ENCODE peak calls at places on chromosomes 13 and 19, in seven cellular contexts. One of them, this sample, is unnamed.
A peak's percentile ranks its signal among the peaks of the same experiment; 100 is the strongest.

GRCh38 chr19:1608414-1609391 is 3.4 kb upstream of the UQCR11 start:
- DNase-seq in mesendoderm: no peak
- DNase-seq in IMR-90: no peak
- DNase-seq in H1: no peak
- DNase-seq in mesenchymal stem cell: no peak
- DNase-seq in neuronal stem cell: no peak
- DNase-seq in trophoblast cell: peak; percentile 89
- DNase-seq in this sample: no peak

GRCh38 chr19:12833747-12834417 is 497 bp downstream of the RTBDN start:
- DNase-seq in mesendoderm: peak; percentile 62
- DNase-seq in IMR-90: no peak
- DNase-seq in H1: peak; percentile 79
- DNase-seq in mesenchymal stem cell: no peak
- DNase-seq in neuronal stem cell: no peak
- DNase-seq in trophoblast cell: no peak
- DNase-seq in this sample: peak; percentile 70

GRCh38 chr19:7722231-7722651 is 9.7 kb downstream of the CLEC4G start:
- DNase-seq in mesendoderm: no peak
- DNase-seq in IMR-90: no peak
- DNase-seq in H1: no peak
- DNase-seq in mesenchymal stem cell: no peak
- DNase-seq in neuronal stem cell: no peak
- DNase-seq in trophoblast cell: no peak
- DNase-seq in this sample: no peak

GRCh38 chr13:66556306-66556705 is 673.8 kb downstream of the PCDH9 start:
- DNase-seq in mesendoderm: no peak
- DNase-seq in IMR-90: peak; percentile 16
- DNase-seq in H1: no peak
- DNase-seq in mesenchymal stem cell: peak; percentile 42
- DNase-seq in neuronal stem cell: no peak
- DNase-seq in trophoblast cell: no peak
- DNase-seq in this sample: no peak

GRCh38 chr19:1243768-1244692 is 2.5 kb downstream of the ATP5F1D start:
- DNase-seq in mesendoderm: peak; percentile 82
- DNase-seq in IMR-90: peak; percentile 77
- DNase-seq in H1: peak; percentile 94
- DNase-seq in mesenchymal stem cell: peak; percentile 83
- DNase-seq in neuronal stem cell: no peak
- DNase-seq in trophoblast cell: peak; percentile 84
- DNase-seq in this sample: peak; percentile 90

GRCh38 chr19:9052894-9053293 is 34.0 kb upstream of the OR1M1 start:
- DNase-seq in mesendoderm: no peak
- DNase-seq in IMR-90: no peak
- DNase-seq in H1: no peak
- DNase-seq in mesenchymal stem cell: no peak
- DNase-seq in neuronal stem cell: no peak
- DNase-seq in trophoblast cell: no peak
- DNase-seq in this sample: no peak

GRCh38 chr13:113023217-113023597 is 54.2 kb downstream of the MCF2L start:
- DNase-seq in mesendoderm: peak; percentile 88
- DNase-seq in IMR-90: no peak
- DNase-seq in H1: no peak
- DNase-seq in mesenchymal stem cell: peak; percentile 5
- DNase-seq in neuronal stem cell: no peak
- DNase-seq in trophoblast cell: no peak
- DNase-seq in this sample: no peak

GRCh38 chr19:55099557-55100506 is 17.6 kb downstream of the PPP1R12C start:
- DNase-seq in mesendoderm: peak; percentile 66
- DNase-seq in IMR-90: no peak
- DNase-seq in H1: peak; percentile 67
- DNase-seq in mesenchymal stem cell: no peak
- DNase-seq in neuronal stem cell: no peak
- DNase-seq in trophoblast cell: no peak
- DNase-seq in this sample: peak; percentile 67

GRCh38 chr13:35718084-35718483 is 241.6 kb upstream of the MAB21L1 start:
- DNase-seq in mesendoderm: peak; percentile 27
- DNase-seq in IMR-90: no peak
- DNase-seq in H1: no peak
- DNase-seq in mesenchymal stem cell: no peak
- DNase-seq in neuronal stem cell: no peak
- DNase-seq in trophoblast cell: no peak
- DNase-seq in this sample: no peak

GRCh38 chr19:14112051-14112808 is 5.3 kb downstream of the PRKACA start:
- DNase-seq in mesendoderm: no peak
- DNase-seq in IMR-90: no peak
- DNase-seq in H1: no peak
- DNase-seq in mesenchymal stem cell: no peak
- DNase-seq in neuronal stem cell: no peak
- DNase-seq in trophoblast cell: no peak
- DNase-seq in this sample: no peak

GRCh38 chr13:66780814-66781213 is 449.3 kb downstream of the PCDH9 start:
- DNase-seq in mesendoderm: no peak
- DNase-seq in IMR-90: peak; percentile 20
- DNase-seq in H1: no peak
- DNase-seq in mesenchymal stem cell: no peak
- DNase-seq in neuronal stem cell: no peak
- DNase-seq in trophoblast cell: no peak
- DNase-seq in this sample: no peak

GRCh38 chr13:37984357-37984756 is 114.8 kb upstream of the TRPC4 start:
- DNase-seq in mesendoderm: peak; percentile 67
- DNase-seq in IMR-90: no peak
- DNase-seq in H1: no peak
- DNase-seq in mesenchymal stem cell: no peak
- DNase-seq in neuronal stem cell: no peak
- DNase-seq in trophoblast cell: no peak
- DNase-seq in this sample: peak; percentile 50

GRCh38 chr13:112690242-112690943 is 555 bp downstream of the ATP11A start:
- DNase-seq in mesendoderm: no peak
- DNase-seq in IMR-90: peak; percentile 44
- DNase-seq in H1: no peak
- DNase-seq in mesenchymal stem cell: peak; percentile 64
- DNase-seq in neuronal stem cell: no peak
- DNase-seq in trophoblast cell: peak; percentile 50
- DNase-seq in this sample: peak; percentile 47

GRCh38 chr13:105426454-105426853 is 1109.0 kb downstream of the EFNB2 start:
- DNase-seq in mesendoderm: no peak
- DNase-seq in IMR-90: no peak
- DNase-seq in H1: no peak
- DNase-seq in mesenchymal stem cell: no peak
- DNase-seq in neuronal stem cell: no peak
- DNase-seq in trophoblast cell: no peak
- DNase-seq in this sample: no peak

GRCh38 chr19:39768334-39768733 is 10.3 kb upstream of the LEUTX start:
- DNase-seq in mesendoderm: no peak
- DNase-seq in IMR-90: no peak
- DNase-seq in H1: no peak
- DNase-seq in mesenchymal stem cell: no peak
- DNase-seq in neuronal stem cell: no peak
- DNase-seq in trophoblast cell: no peak
- DNase-seq in this sample: no peak

GRCh38 chr19:29812080-29812880 is 489 bp downstream of the CCNE1 start:
- DNase-seq in mesendoderm: no peak
- DNase-seq in IMR-90: no peak
- DNase-seq in H1: peak; percentile 55
- DNase-seq in mesenchymal stem cell: no peak
- DNase-seq in neuronal stem cell: peak; percentile 17
- DNase-seq in trophoblast cell: no peak
- DNase-seq in this sample: no peak

GRCh38 chr19:29809795-29810503 is 1.8 kb upstream of the CCNE1 start:
- DNase-seq in mesendoderm: no peak
- DNase-seq in IMR-90: no peak
- DNase-seq in H1: no peak
- DNase-seq in mesenchymal stem cell: no peak
- DNase-seq in neuronal stem cell: no peak
- DNase-seq in trophoblast cell: no peak
- DNase-seq in this sample: no peak

GRCh38 chr19:29810504-29810871 is 1.3 kb upstream of the CCNE1 start:
- DNase-seq in mesendoderm: no peak
- DNase-seq in IMR-90: peak; percentile 33
- DNase-seq in H1: no peak
- DNase-seq in mesenchymal stem cell: peak; percentile 20
- DNase-seq in neuronal stem cell: no peak
- DNase-seq in trophoblast cell: no peak
- DNase-seq in this sample: no peak

GRCh38 chr19:29812881-29813275 is 1.1 kb downstream of the CCNE1 start:
- DNase-seq in mesendoderm: no peak
- DNase-seq in IMR-90: no peak
- DNase-seq in H1: no peak
- DNase-seq in mesenchymal stem cell: no peak
- DNase-seq in neuronal stem cell: no peak
- DNase-seq in trophoblast cell: no peak
- DNase-seq in this sample: no peak

GRCh38 chr19:29811125-29812079 is at the start of gene CCNE1:
- DNase-seq in mesendoderm: peak; percentile 87
- DNase-seq in IMR-90: peak; percentile 74
- DNase-seq in H1: peak; percentile 94
- DNase-seq in mesenchymal stem cell: peak; percentile 85
- DNase-seq in neuronal stem cell: peak; percentile 88
- DNase-seq in trophoblast cell: peak; percentile 93
- DNase-seq in this sample: peak; percentile 85
- H3K27ac ChIP-seq in mesendoderm: no peak within 1 kb of the TSS
- H3K27ac ChIP-seq in IMR-90: no peak within 1 kb of the TSS
- H3K27ac ChIP-seq in H1: no peak within 1 kb of the TSS
- H3K27ac ChIP-seq in mesenchymal stem cell: no peak within 1 kb of the TSS
- H3K27ac ChIP-seq in neuronal stem cell: no peak within 1 kb of the TSS
- H3K27ac ChIP-seq in trophoblast cell: peak within 1 kb of the TSS; percentile 20
- H3K27ac ChIP-seq in this sample: no peak within 1 kb of the TSS

GRCh38 chr19:50204811-50205675 is 1.6 kb downstream of the MYH14 start:
- DNase-seq in mesendoderm: peak; percentile 88
- DNase-seq in IMR-90: no peak
- DNase-seq in H1: peak; percentile 93
- DNase-seq in mesenchymal stem cell: no peak
- DNase-seq in neuronal stem cell: peak; percentile 72
- DNase-seq in trophoblast cell: peak; percentile 8
- DNase-seq in this sample: peak; percentile 96

GRCh38 chr19:50203281-50204080 is at the start of gene MYH14:
- DNase-seq in mesendoderm: peak; percentile 94
- DNase-seq in IMR-90: no peak
- DNase-seq in H1: peak; percentile 96
- DNase-seq in mesenchymal stem cell: no peak
- DNase-seq in neuronal stem cell: peak; percentile 93
- DNase-seq in trophoblast cell: peak; percentile 26
- DNase-seq in this sample: peak; percentile 96

GRCh38 chr19:50202962-50203280 is 501 bp upstream of the MYH14 start:
- DNase-seq in mesendoderm: no peak
- DNase-seq in IMR-90: no peak
- DNase-seq in H1: no peak
- DNase-seq in mesenchymal stem cell: no peak
- DNase-seq in neuronal stem cell: no peak
- DNase-seq in trophoblast cell: no peak
- DNase-seq in this sample: no peak

GRCh38 chr19:50204081-50204428 is 633 bp downstream of the MYH14 start:
- DNase-seq in mesendoderm: no peak
- DNase-seq in IMR-90: no peak
- DNase-seq in H1: no peak
- DNase-seq in mesenchymal stem cell: no peak
- DNase-seq in neuronal stem cell: no peak
- DNase-seq in trophoblast cell: no peak
- DNase-seq in this sample: no peak

DNA sequence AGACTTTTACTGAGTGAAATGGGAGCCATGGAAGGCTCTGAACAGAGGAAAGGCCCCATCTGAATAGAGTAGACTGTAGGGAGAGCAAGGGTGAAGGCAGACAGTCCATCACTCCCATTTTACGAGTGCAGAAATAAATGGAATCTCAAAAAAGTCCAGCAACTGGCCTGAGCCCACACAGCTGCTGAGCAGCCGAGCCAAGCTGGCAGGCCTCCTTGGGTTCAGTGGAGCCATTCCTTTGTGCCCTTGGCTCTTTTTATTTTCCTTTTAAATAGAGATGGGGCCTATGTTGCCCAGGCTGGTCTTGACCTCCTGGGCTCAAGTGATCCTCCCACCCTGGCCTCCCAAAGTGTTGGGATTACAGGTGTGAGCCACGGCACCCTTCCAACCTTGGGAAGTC is 1.0 kb upstream of the MYH14 start:
- DNase-seq in mesendoderm: no peak
- DNase-seq in IMR-90: no peak
- DNase-seq in H1: no peak
- DNase-seq in mesenchymal stem cell: no peak
- DNase-seq in neuronal stem cell: no peak
- DNase-seq in trophoblast cell: no peak
- DNase-seq in this sample: no peak
- H4K8ac ChIP-seq in mesendoderm: no peak overlapping the region
- H4K8ac ChIP-seq in IMR-90: no peak overlapping the region
- H4K8ac ChIP-seq in H1: no peak overlapping the region
- H4K8ac ChIP-seq in mesenchymal stem cell: no peak overlapping the region
- H4K8ac ChIP-seq in neuronal stem cell: no peak overlapping the region
- H4K8ac ChIP-seq in trophoblast cell: no peak overlapping the region
- H4K8ac ChIP-seq in this sample: no peak overlapping the region

DNA sequence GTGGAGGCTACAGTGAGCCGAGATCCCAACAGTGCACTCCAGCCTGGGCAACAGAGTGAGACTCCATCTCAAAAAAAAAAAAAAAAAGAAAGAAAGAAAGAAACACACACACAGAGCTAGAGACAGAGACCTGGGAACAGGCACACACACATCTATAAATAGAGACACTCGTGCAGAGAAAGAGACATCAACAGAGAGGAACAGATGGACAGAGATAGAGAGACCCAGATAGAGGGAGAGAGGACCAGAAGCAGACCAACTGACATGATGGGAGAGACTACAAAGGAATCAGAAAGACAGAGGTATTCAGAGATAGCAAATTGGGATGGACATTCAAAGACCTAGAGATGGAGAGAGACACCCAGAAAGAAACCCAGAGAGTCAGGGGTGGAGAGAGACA is 2.1 kb upstream of the CA11 start:
- DNase-seq in mesendoderm: no peak
- DNase-seq in IMR-90: no peak
- DNase-seq in H1: no peak
- DNase-seq in mesenchymal stem cell: no peak
- DNase-seq in neuronal stem cell: no peak
- DNase-seq in trophoblast cell: no peak
- DNase-seq in this sample: no peak
- H3K27ac ChIP-seq in mesendoderm: no peak overlapping the region
- H3K27ac ChIP-seq in IMR-90: no peak overlapping the region
- H3K27ac ChIP-seq in H1: no peak overlapping the region
- H3K27ac ChIP-seq in mesenchymal stem cell: no peak overlapping the region
- H3K27ac ChIP-seq in neuronal stem cell: no peak overlapping the region
- H3K27ac ChIP-seq in trophoblast cell: no peak overlapping the region
- H3K27ac ChIP-seq in this sample: no peak overlapping the region

GRCh38 chr13:59584902-59585670 is 578.6 kb downstream of the DIAPH3 start:
- DNase-seq in mesendoderm: no peak
- DNase-seq in IMR-90: no peak
- DNase-seq in H1: no peak
- DNase-seq in mesenchymal stem cell: no peak
- DNase-seq in neuronal stem cell: no peak
- DNase-seq in trophoblast cell: peak; percentile 26
- DNase-seq in this sample: no peak

GRCh38 chr13:59587030-59587429 is 576.7 kb downstream of the DIAPH3 start:
- DNase-seq in mesendoderm: no peak
- DNase-seq in IMR-90: no peak
- DNase-seq in H1: no peak
- DNase-seq in mesenchymal stem cell: no peak
- DNase-seq in neuronal stem cell: no peak
- DNase-seq in trophoblast cell: no peak
- DNase-seq in this sample: no peak

GRCh38 chr13:59587971-59588716 is 575.6 kb downstream of the DIAPH3 start:
- DNase-seq in mesendoderm: no peak
- DNase-seq in IMR-90: no peak
- DNase-seq in H1: no peak
- DNase-seq in mesenchymal stem cell: no peak
- DNase-seq in neuronal stem cell: peak; percentile 21
- DNase-seq in trophoblast cell: no peak
- DNase-seq in this sample: no peak

GRCh38 chr13:59584101-59584500 is 579.6 kb downstream of the DIAPH3 start:
- DNase-seq in mesendoderm: no peak
- DNase-seq in IMR-90: no peak
- DNase-seq in H1: no peak
- DNase-seq in mesenchymal stem cell: no peak
- DNase-seq in neuronal stem cell: no peak
- DNase-seq in trophoblast cell: no peak
- DNase-seq in this sample: no peak

GRCh38 chr13:59588717-59589067 is 575.0 kb downstream of the DIAPH3 start:
- DNase-seq in mesendoderm: no peak
- DNase-seq in IMR-90: no peak
- DNase-seq in H1: no peak
- DNase-seq in mesenchymal stem cell: no peak
- DNase-seq in neuronal stem cell: no peak
- DNase-seq in trophoblast cell: no peak
- DNase-seq in this sample: no peak
- H4K8ac ChIP-seq in mesendoderm: no peak overlapping the region
- H4K8ac ChIP-seq in IMR-90: no peak overlapping the region
- H4K8ac ChIP-seq in H1: no peak overlapping the region
- H4K8ac ChIP-seq in mesenchymal stem cell: no peak overlapping the region
- H4K8ac ChIP-seq in neuronal stem cell: no peak overlapping the region
- H4K8ac ChIP-seq in trophoblast cell: no peak overlapping the region
- H4K8ac ChIP-seq in this sample: no peak overlapping the region